ENCODE peak calls at places on chromosome 13, in seven cellular contexts. J is PC-3, A is suprapubic skin, H is brain microvascular endothelial cell, Q is uterus, U is IMR-90, W is upper lobe of right lung. R is an unnamed sample.

GRCh38 chr13:45833663-45834062 is 17.9 kb downstream of the SIAH3 start:
- DNase-seq in Q (no peak), H (no peak), J (peak), W (no peak), A (no peak), U (peak), R (peak)

GRCh38 chr13:51956717-51957116 is 54.5 kb downstream of the ATP7B start:
- DNase-seq in U (no peak), A (no peak), Q (no peak), H (no peak), J (no peak), W (no peak), R (no peak)

GRCh38 chr13:100659578-100659977 is 15.0 kb downstream of the TMTC4 start:
- DNase-seq in J (no peak), Q (no peak), U (no peak), W (no peak), H (no peak), A (no peak), R (no peak)

GRCh38 chr13:97108535-97108910 is 113.6 kb upstream of the MBNL2 start:
- DNase-seq in J (peak), W (no peak), H (peak), U (peak), A (no peak), Q (peak), R (no peak)

GRCh38 chr13:30429721-30430694 is 7.7 kb downstream of the UBE2L5 start:
- DNase-seq in H (peak), U (peak), A (no peak), W (no peak), Q (peak), J (peak), R (peak)

GRCh38 chr13:80334582-80335260 is 6.2 kb downstream of the SPRY2 start:
- DNase-seq in J (peak), A (no peak), W (no peak), U (peak), H (peak), Q (no peak), R (no peak)

GRCh38 chr13:111893071-111893606 is 173.8 kb upstream of the SOX1 start:
- DNase-seq in J (no peak), Q (no peak), W (no peak), A (no peak), U (no peak), H (peak), R (no peak)

GRCh38 chr13:51934461-51935087 is 72.8 kb downstream of the CCDC70 start:
- DNase-seq in A (no peak), W (no peak), J (no peak), Q (no peak), H (no peak), U (no peak), R (no peak)

GRCh38 chr13:48505597-48506091 is 27.2 kb downstream of the RCBTB2 start:
- DNase-seq in A (no peak), U (peak), H (no peak), W (no peak), Q (no peak), J (no peak), R (no peak)

GRCh38 chr13:99085139-99085845 is 107.4 kb upstream of the DOCK9 start:
- DNase-seq in H (no peak), U (no peak), A (no peak), W (no peak), J (no peak), Q (no peak), R (peak)

GRCh38 chr13:29160862-29161261 is 340.7 kb downstream of the MTUS2 start:
- DNase-seq in H (no peak), U (no peak), W (no peak), A (no peak), J (no peak), Q (no peak), R (no peak)

GRCh38 chr13:26867451-26868067 is 107.0 kb upstream of the GPR12 start:
- DNase-seq in W (no peak), U (peak), A (no peak), H (peak), Q (no peak), J (peak), R (peak)

GRCh38 chr13:26558074-26558805 is 757 bp downstream of the WASF3 start:
- DNase-seq in H (no peak), W (no peak), A (peak), J (no peak), Q (no peak), U (peak), R (peak)

GRCh38 chr13:82900453-82900852 is 981.8 kb downstream of the SLITRK1 start:
- DNase-seq in A (no peak), Q (no peak), H (no peak), J (no peak), W (no peak), U (no peak), R (no peak)

GRCh38 chr13:21326155-21327030 is 132.7 kb downstream of the ZDHHC20 start:
- DNase-seq in Q (peak), H (peak), W (peak), U (peak), A (no peak), J (no peak), R (peak)

GRCh38 chr13:53151692-53152421 is 123.2 kb downstream of the OLFM4 start:
- DNase-seq in J (no peak), U (peak), W (no peak), Q (peak), H (peak), A (no peak), R (peak)

DNA sequence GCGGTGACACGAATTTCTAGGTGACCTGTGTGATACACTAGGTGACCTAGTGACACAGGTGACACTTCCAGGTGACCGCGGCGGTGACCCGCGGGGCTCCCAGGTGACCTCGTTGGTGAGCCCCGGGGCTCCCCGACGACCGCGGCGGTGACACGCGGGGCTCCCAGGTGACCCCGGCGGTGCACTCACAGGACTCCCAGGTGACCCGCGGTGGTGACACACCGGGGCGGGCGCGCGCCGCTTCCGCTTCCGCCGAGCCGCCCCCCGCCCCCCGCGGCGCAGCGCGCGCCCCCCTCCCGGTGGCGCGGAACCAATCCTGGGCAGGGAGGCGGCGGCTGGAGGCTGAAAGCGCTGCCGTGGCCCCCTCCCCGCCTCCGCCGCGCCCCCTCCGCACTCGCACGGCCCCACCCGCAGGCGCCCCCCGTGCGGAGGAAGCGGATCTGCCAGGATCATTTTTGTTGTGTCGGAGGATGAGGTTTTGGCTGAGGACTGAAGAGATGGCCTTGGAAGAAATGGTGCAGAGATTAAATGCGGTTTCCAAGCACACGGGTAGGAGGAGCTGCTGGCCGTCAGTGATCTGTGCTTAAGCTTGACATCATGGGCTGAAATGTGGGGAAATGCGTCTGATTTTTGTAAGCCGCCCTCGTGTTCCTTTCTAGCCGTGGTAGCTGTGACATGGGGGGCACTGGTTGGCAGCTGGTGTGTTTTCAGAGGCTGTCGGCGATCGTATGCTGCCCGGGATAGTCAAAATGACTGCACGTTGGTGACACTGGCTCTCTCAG is at the start of gene MCF2L:
- DNase-seq in H (no peak), J (peak), U (peak), Q (no peak), A (peak), W (peak), R (no peak)
- TF ChIP-seq CTCF in H (peak), J (peak), U (peak), Q (peak), A (no peak), W (no peak), R (no peak)

GRCh38 chr13:44271915-44272341 is 101.7 kb upstream of the SERP2 start:
- DNase-seq in A (peak), W (no peak), H (no peak), J (no peak), U (no peak), Q (peak), R (no peak)
- H3K27ac ChIP-seq in A (no peak), W (peak), H (no peak), J (peak), U (no peak), Q (peak), R (no peak)

DNA sequence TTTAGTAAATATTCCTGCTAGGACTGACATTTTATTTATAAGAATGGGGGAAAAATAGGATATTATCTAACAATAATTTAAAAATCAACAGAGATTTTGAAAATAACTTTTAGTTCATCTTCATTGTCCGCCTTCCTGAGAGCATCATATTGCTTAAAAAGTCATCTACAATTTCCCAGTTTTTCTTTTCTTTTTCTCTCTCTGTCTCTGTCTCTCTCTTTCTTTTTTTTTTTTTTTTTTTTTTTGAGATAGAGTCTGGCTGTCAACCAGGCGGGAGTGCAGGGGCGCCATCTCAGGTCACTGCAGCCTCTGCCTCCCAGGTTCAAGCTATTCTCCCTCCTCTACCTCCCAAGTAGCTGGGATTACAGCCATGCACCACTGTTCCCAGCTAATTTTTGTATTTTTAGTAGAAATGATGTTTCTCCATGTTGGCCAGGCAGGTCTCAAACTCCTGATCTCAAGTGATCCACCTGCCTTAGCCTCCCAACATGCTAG is 276.3 kb downstream of the DACH1 start:
- DNase-seq in H (no peak), U (no peak), W (no peak), J (no peak), Q (no peak), A (no peak), R (no peak)
- TF ChIP-seq CTCF in H (no peak), U (no peak), W (no peak), J (no peak), Q (no peak), A (no peak), R (no peak)

DNA sequence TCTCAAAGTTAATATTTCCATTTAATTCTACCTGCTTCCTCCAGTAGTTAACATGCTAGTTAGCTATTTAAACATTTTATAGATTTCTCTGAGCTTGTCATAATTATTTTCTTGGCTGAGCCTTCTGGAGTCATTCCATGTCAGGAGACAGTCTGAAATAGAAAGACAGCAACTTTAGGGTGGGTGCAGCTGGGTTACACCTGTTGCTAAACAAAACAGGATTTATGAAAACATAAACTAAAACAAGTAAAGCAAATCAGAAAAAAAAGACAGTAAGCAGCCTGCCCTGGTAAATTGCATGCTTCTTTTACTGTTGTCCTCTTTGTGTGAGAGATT is 330.0 kb downstream of the DLEU7 start:
- DNase-seq in Q (no peak), A (no peak), H (no peak), U (no peak), W (no peak), J (no peak), R (no peak)
- H3K27ac ChIP-seq in Q (peak), A (no peak), H (no peak), U (no peak), W (peak), J (no peak), R (no peak)

DNA sequence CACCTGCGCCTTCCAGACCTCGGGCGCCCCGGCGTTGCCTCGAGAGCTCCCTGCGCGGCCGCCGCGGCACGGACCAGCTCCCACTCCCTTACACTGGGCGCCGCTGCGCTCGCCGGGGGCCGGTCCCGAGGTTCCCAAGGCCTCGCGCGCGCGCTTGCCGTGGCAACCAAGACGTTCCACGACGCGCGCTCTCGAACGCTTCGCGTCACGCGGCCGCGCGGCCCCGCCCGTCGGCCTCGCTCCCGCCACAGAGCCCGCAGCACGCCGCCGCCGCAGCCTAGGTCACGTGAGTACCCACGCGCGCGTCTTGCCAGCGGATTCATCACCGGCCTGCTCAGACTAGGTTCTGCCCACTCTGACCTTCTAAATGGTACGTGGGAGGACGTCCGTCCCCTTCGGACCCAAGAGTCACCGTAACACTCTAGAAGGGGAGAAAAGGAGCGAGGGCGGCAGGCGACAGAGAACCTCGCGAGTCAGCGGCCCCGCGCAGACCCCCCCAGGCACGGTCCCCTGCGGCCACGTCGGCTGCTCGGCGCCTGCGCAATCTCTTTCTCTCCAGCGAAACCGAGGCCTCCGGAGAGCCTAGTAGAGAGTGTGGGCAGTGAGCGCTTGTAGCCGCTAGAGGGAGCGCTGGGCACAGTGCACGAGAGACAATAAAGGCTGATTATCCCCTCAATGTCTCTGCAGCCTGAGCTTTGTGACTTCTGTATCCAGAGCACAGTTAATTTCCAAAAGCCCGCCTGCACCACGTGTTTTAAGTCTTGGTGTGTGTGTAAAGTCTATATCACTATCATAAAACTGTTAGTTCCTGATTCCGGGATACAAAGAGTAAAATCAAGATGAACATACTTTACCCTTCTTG is at the start of gene SPART:
- DNase-seq in A (peak), Q (peak), H (peak), J (peak), W (peak), U (peak), R (peak)
- TF ChIP-seq CTCF in A (peak), Q (peak), H (peak), J (peak), W (peak), U (peak), R (peak)